ENCODE peak calls at places on chromosome 13, in five cellular contexts. F, Q, L, S and K are unnamed samples.

GRCh38 chr13:74867460-74867859 is 614.5 kb downstream of the TBC1D4 start:
- DNase-seq in S (no peak), L (peak; percentile 16), F (no peak), Q (no peak), K (no peak)

GRCh38 chr13:101654916-101655315 is 202.4 kb downstream of the ITGBL1 start:
- DNase-seq in L (no peak), Q (no peak), F (no peak), S (no peak), K (no peak)

GRCh38 chr13:95256086-95256485 is 45.2 kb downstream of the ABCC4 start:
- DNase-seq in S (no peak), L (peak; percentile 100), Q (no peak), F (no peak), K (no peak)

GRCh38 chr13:77040076-77040475 is 13.1 kb upstream of the FBXL3 start:
- DNase-seq in L (no peak), Q (no peak), S (no peak), F (no peak), K (no peak)

GRCh38 chr13:99464441-99464949 is 36.8 kb upstream of the TM9SF2 start:
- DNase-seq in S (no peak), Q (no peak), L (no peak), F (no peak), K (no peak)

GRCh38 chr13:90448466-90449037 is 898.9 kb upstream of the MIR17HG start:
- DNase-seq in S (no peak), F (no peak), Q (no peak), L (peak; percentile 30), K (no peak)

GRCh38 chr13:45786293-45786920 is 65.1 kb downstream of the SIAH3 start:
- DNase-seq in F (no peak), S (no peak), Q (no peak), L (peak; percentile 55), K (peak; percentile 14)

GRCh38 chr13:21567714-21568113 is 36.3 kb downstream of the MICU2 start:
- DNase-seq in Q (no peak), F (no peak), S (no peak), L (peak; percentile 34), K (no peak)

GRCh38 chr13:97257800-97258799 is 36.0 kb downstream of the MBNL2 start:
- DNase-seq in L (peak; percentile 95), Q (no peak), S (peak; percentile 89), F (peak; percentile 61), K (peak; percentile 90)

GRCh38 chr13:98300956-98301641 is 124.0 kb upstream of the RNF113B start:
- DNase-seq in Q (no peak), L (peak; percentile 89), F (no peak), S (no peak), K (no peak)

GRCh38 chr13:52070929-52071523 is 46.5 kb downstream of the UTP14C start:
- DNase-seq in L (peak; percentile 22), S (no peak), F (no peak), Q (no peak), K (no peak)

GRCh38 chr13:114002009-114002544 is 28.2 kb upstream of the C13orf46 start:
- DNase-seq in L (no peak), S (no peak), F (no peak), Q (no peak), K (no peak)

GRCh38 chr13:39016789-39017188 is 21.1 kb downstream of the PROSER1 start:
- DNase-seq in F (no peak), Q (no peak), S (no peak), L (peak; percentile 53), K (no peak)

GRCh38 chr13:22064854-22065646 is 394.2 kb downstream of the FGF9 start:
- DNase-seq in F (no peak), S (no peak), L (no peak), Q (no peak), K (no peak)

GRCh38 chr13:25977216-25977615 is 74.6 kb downstream of the SHISA2 start:
- DNase-seq in F (no peak), Q (no peak), S (no peak), L (peak; percentile 91), K (no peak)

GRCh38 chr13:109158383-109158782 is 529.0 kb downstream of the MYO16 start:
- DNase-seq in Q (no peak), S (no peak), F (no peak), L (no peak), K (no peak)

GRCh38 chr13:55554741-55555140 is 1586.0 kb upstream of the PRR20A start:
- DNase-seq in F (no peak), S (no peak), L (no peak), Q (no peak), K (no peak)

GRCh38 chr13:81184556-81185265 is 843.8 kb upstream of the SPRY2 start:
- DNase-seq in Q (no peak), S (no peak), L (no peak), F (no peak), K (no peak)

GRCh38 chr13:40981361-40981760 is 37.8 kb downstream of the ELF1 start:
- DNase-seq in Q (no peak), F (no peak), S (no peak), L (no peak), K (no peak)

GRCh38 chr13:104831823-104832222 is 1703.6 kb downstream of the EFNB2 start:
- DNase-seq in F (no peak), Q (no peak), L (no peak), S (no peak), K (no peak)

GRCh38 chr13:113109151-113110047 is 3.8 kb downstream of the F7 start:
- DNase-seq in Q (no peak), F (no peak), S (peak; percentile 52), L (no peak), K (no peak)

GRCh38 chr13:74153316-74153715 is 19.1 kb upstream of the KLF12 start:
- DNase-seq in L (no peak), S (no peak), F (no peak), Q (no peak), K (no peak)

GRCh38 chr13:37417042-37417441 is 181.5 kb downstream of the POSTN start:
- DNase-seq in F (no peak), S (no peak), L (no peak), Q (no peak), K (no peak)

GRCh38 chr13:67763984-67764383 is 533.8 kb upstream of the PCDH9 start:
- DNase-seq in S (no peak), F (no peak), L (no peak), Q (no peak), K (no peak)

GRCh38 chr13:113369881-113370280 is 6.0 kb upstream of the GRTP1 start:
- DNase-seq in Q (no peak), L (no peak), F (no peak), S (no peak), K (no peak)

GRCh38 chr13:47945738-47946137 is 55.3 kb downstream of the SUCLA2 start:
- DNase-seq in Q (no peak), S (no peak), L (peak; percentile 85), F (no peak), K (no peak)

GRCh38 chr13:36850790-36851438 is 31.9 kb downstream of the RFXAP start:
- DNase-seq in S (no peak), Q (no peak), L (no peak), F (no peak), K (no peak)

GRCh38 chr13:26721251-26721939 is 39.2 kb downstream of the GPR12 start:
- DNase-seq in L (no peak), F (no peak), S (no peak), Q (no peak), K (peak; percentile 55)

GRCh38 chr13:75469087-75469486 is 12.9 kb downstream of the TBC1D4 start:
- DNase-seq in S (no peak), F (no peak), L (no peak), Q (no peak), K (no peak)

GRCh38 chr13:77565635-77566034 is 30.1 kb downstream of the SCEL start:
- DNase-seq in L (peak; percentile 52), F (no peak), S (no peak), Q (no peak), K (no peak)

GRCh38 chr13:99063952-99064351 is 86.1 kb upstream of the DOCK9 start:
- DNase-seq in Q (no peak), F (no peak), L (peak; percentile 37), S (no peak), K (no peak)

GRCh38 chr13:78978381-78978998 is 319.5 kb upstream of the OBI1 start:
- DNase-seq in S (no peak), Q (no peak), L (peak; percentile 60), F (peak; percentile 85), K (no peak)